ENCODE peak calls at places on chromosomes 16 and 17, in four cellular contexts. Z is cardiac muscle cell, T is NCI-H1092, W is NCI-H2081. M is an unnamed sample.

GRCh38 chr16:89646270-89646669 is 11.2 kb downstream of the CHMP1A start:
- DNase-seq in Z (no peak), T (no peak), W (no peak), M (no peak)

GRCh38 chr17:35775583-35775982 is 14.9 kb downstream of the C17orf50 start:
- DNase-seq in Z (no peak), T (no peak), W (no peak), M (no peak)

GRCh38 chr17:38922538-38923291 is 2.7 kb upstream of the LASP1NB start:
- DNase-seq in Z (no peak), T (peak), W (peak), M (peak)

GRCh38 chr16:27781195-27781524 is 231.2 kb downstream of the KATNIP start:
- DNase-seq in Z (no peak), T (no peak), W (no peak), M (no peak)

GRCh38 chr17:64984181-64984580 is 64.9 kb upstream of the LRRC37A3 start:
- DNase-seq in Z (no peak), T (no peak), W (no peak), M (no peak)

GRCh38 chr16:89599451-89599858 is 14.0 kb upstream of the DPEP1 start:
- DNase-seq in Z (peak), T (no peak), W (peak), M (no peak)

GRCh38 chr16:28064150-28064549 is 636 bp upstream of the GSG1L start:
- DNase-seq in Z (no peak), T (no peak), W (no peak), M (no peak)

GRCh38 chr17:68972119-68972704 is 17.0 kb upstream of the ABCA8 start:
- DNase-seq in Z (peak), T (no peak), W (peak), M (peak)

GRCh38 chr16:85133290-85133599 is 21.0 kb upstream of the CIBAR2 start:
- DNase-seq in Z (no peak), T (no peak), W (no peak), M (no peak)